ENCODE peak calls at places on chromosome 20, in four cellular contexts. One of them, this sample, is unnamed.

GRCh38 chr20:48733296-48733790 is 94.5 kb downstream of the PREX1 start:
- DNase-seq in astrocyte: peak; percentile 42
- DNase-seq in GM23248: peak; percentile 19
- DNase-seq in A549: no peak
- DNase-seq in this sample: no peak

GRCh38 chr20:10666221-10667076 is 7.3 kb downstream of the JAG1 start:
- DNase-seq in astrocyte: no peak
- DNase-seq in GM23248: no peak
- DNase-seq in A549: no peak
- DNase-seq in this sample: no peak

GRCh38 chr20:45798935-45799642 is 7.3 kb downstream of the DNTTIP1 start:
- DNase-seq in astrocyte: no peak
- DNase-seq in GM23248: peak; percentile 70
- DNase-seq in A549: peak; percentile 66
- DNase-seq in this sample: peak; percentile 82

GRCh38 chr20:7085448-7085847 is 318.0 kb downstream of the BMP2 start:
- DNase-seq in astrocyte: no peak
- DNase-seq in GM23248: no peak
- DNase-seq in A549: no peak
- DNase-seq in this sample: no peak

GRCh38 chr20:48338717-48339116 is 489.1 kb downstream of the PREX1 start:
- DNase-seq in astrocyte: peak; percentile 97
- DNase-seq in GM23248: peak; percentile 76
- DNase-seq in A549: no peak
- DNase-seq in this sample: no peak

GRCh38 chr20:47740225-47741184 is 44.8 kb downstream of the SULF2 start:
- DNase-seq in astrocyte: no peak
- DNase-seq in GM23248: no peak
- DNase-seq in A549: peak; percentile 62
- DNase-seq in this sample: no peak

GRCh38 chr20:58634121-58634817 is 16.8 kb upstream of the STX16 start:
- DNase-seq in astrocyte: peak; percentile 65
- DNase-seq in GM23248: no peak
- DNase-seq in A549: no peak
- DNase-seq in this sample: no peak

GRCh38 chr20:57417830-57418780 is 26.9 kb downstream of the RBM38 start:
- DNase-seq in astrocyte: no peak
- DNase-seq in GM23248: no peak
- DNase-seq in A549: no peak
- DNase-seq in this sample: no peak

GRCh38 chr20:19815553-19815991 is 57.5 kb downstream of the RIN2 start:
- DNase-seq in astrocyte: peak; percentile 98
- DNase-seq in GM23248: peak; percentile 99
- DNase-seq in A549: peak; percentile 95
- DNase-seq in this sample: peak; percentile 99

GRCh38 chr20:38208088-38208487 is 43.0 kb upstream of the TGM2 start:
- DNase-seq in astrocyte: no peak
- DNase-seq in GM23248: no peak
- DNase-seq in A549: no peak
- DNase-seq in this sample: no peak
- H3K27ac ChIP-seq in astrocyte: no peak overlapping the region
- H3K27ac ChIP-seq in GM23248: no peak overlapping the region
- H3K27ac ChIP-seq in A549: peak overlapping the region; percentile 23
- H3K27ac ChIP-seq in this sample: no peak overlapping the region

GRCh38 chr20:49765413-49765736 is 47.3 kb upstream of the SLC9A8 start:
- DNase-seq in astrocyte: no peak
- DNase-seq in GM23248: no peak
- DNase-seq in A549: no peak
- DNase-seq in this sample: no peak
- H3K27ac ChIP-seq in astrocyte: no peak overlapping the region
- H3K27ac ChIP-seq in GM23248: no peak overlapping the region
- H3K27ac ChIP-seq in A549: peak overlapping the region; percentile 94
- H3K27ac ChIP-seq in this sample: no peak overlapping the region

GRCh38 chr20:62933966-62934365 is 4.0 kb upstream of the GID8 start:
- DNase-seq in astrocyte: no peak
- DNase-seq in GM23248: no peak
- DNase-seq in A549: no peak
- DNase-seq in this sample: no peak
- H3K27ac ChIP-seq in astrocyte: no peak overlapping the region
- H3K27ac ChIP-seq in GM23248: no peak overlapping the region
- H3K27ac ChIP-seq in A549: no peak overlapping the region
- H3K27ac ChIP-seq in this sample: no peak overlapping the region

GRCh38 chr20:61477366-61477966 is 225.4 kb downstream of the CDH4 start:
- DNase-seq in astrocyte: no peak
- DNase-seq in GM23248: peak; percentile 28
- DNase-seq in A549: no peak
- DNase-seq in this sample: no peak

GRCh38 chr20:61480158-61480825 is 228.2 kb downstream of the CDH4 start:
- DNase-seq in astrocyte: no peak
- DNase-seq in GM23248: no peak
- DNase-seq in A549: no peak
- DNase-seq in this sample: no peak

GRCh38 chr20:61478094-61478493 is 226.0 kb downstream of the CDH4 start:
- DNase-seq in astrocyte: no peak
- DNase-seq in GM23248: peak; percentile 10
- DNase-seq in A549: no peak
- DNase-seq in this sample: no peak

GRCh38 chr20:61478611-61479305 is 226.7 kb downstream of the CDH4 start:
- DNase-seq in astrocyte: no peak
- DNase-seq in GM23248: no peak
- DNase-seq in A549: no peak
- DNase-seq in this sample: no peak

GRCh38 chr20:61476956-61477355 is 224.9 kb downstream of the CDH4 start:
- DNase-seq in astrocyte: no peak
- DNase-seq in GM23248: no peak
- DNase-seq in A549: no peak
- DNase-seq in this sample: no peak
- H3K27ac ChIP-seq in astrocyte: no peak overlapping the region
- H3K27ac ChIP-seq in GM23248: no peak overlapping the region
- H3K27ac ChIP-seq in A549: no peak overlapping the region
- H3K27ac ChIP-seq in this sample: no peak overlapping the region

GRCh38 chr20:23145281-23145700 is 59.2 kb upstream of the CD93 start:
- DNase-seq in astrocyte: peak; percentile 72
- DNase-seq in GM23248: peak; percentile 98
- DNase-seq in A549: no peak
- DNase-seq in this sample: peak; percentile 82
- H3K27ac ChIP-seq in astrocyte: peak overlapping the region; percentile 37
- H3K27ac ChIP-seq in GM23248: peak overlapping the region; percentile 97
- H3K27ac ChIP-seq in A549: no peak overlapping the region
- H3K27ac ChIP-seq in this sample: peak overlapping the region; percentile 99

GRCh38 chr20:50092436-50092835 is 20.5 kb downstream of the UBE2V1 start:
- DNase-seq in astrocyte: no peak
- DNase-seq in GM23248: peak; percentile 48
- DNase-seq in A549: no peak
- DNase-seq in this sample: no peak
- H3K27ac ChIP-seq in astrocyte: no peak overlapping the region
- H3K27ac ChIP-seq in GM23248: peak overlapping the region; percentile 39
- H3K27ac ChIP-seq in A549: no peak overlapping the region
- H3K27ac ChIP-seq in this sample: no peak overlapping the region

GRCh38 chr20:36951977-36952738 is 650 bp upstream of the SAMHD1 start:
- DNase-seq in astrocyte: no peak
- DNase-seq in GM23248: no peak
- DNase-seq in A549: no peak
- DNase-seq in this sample: peak; percentile 15
- H3K27ac ChIP-seq in astrocyte: no peak overlapping the region
- H3K27ac ChIP-seq in GM23248: no peak overlapping the region
- H3K27ac ChIP-seq in A549: peak overlapping the region; percentile 82
- H3K27ac ChIP-seq in this sample: no peak overlapping the region

GRCh38 chr20:62123450-62124118 is 1.3 kb downstream of the LSM14B start:
- DNase-seq in astrocyte: peak; percentile 63
- DNase-seq in GM23248: peak; percentile 81
- DNase-seq in A549: no peak
- DNase-seq in this sample: no peak
- H3K27ac ChIP-seq in astrocyte: peak overlapping the region; percentile 21
- H3K27ac ChIP-seq in GM23248: peak overlapping the region; percentile 63
- H3K27ac ChIP-seq in A549: peak overlapping the region; percentile 88
- H3K27ac ChIP-seq in this sample: no peak overlapping the region

GRCh38 chr20:42494290-42494689 is 695.4 kb downstream of the PTPRT start:
- DNase-seq in astrocyte: no peak
- DNase-seq in GM23248: no peak
- DNase-seq in A549: no peak
- DNase-seq in this sample: peak; percentile 14

GRCh38 chr20:42492285-42492684 is 697.4 kb downstream of the PTPRT start:
- DNase-seq in astrocyte: no peak
- DNase-seq in GM23248: no peak
- DNase-seq in A549: no peak
- DNase-seq in this sample: no peak

GRCh38 chr20:42492998-42493397 is 696.7 kb downstream of the PTPRT start:
- DNase-seq in astrocyte: no peak
- DNase-seq in GM23248: no peak
- DNase-seq in A549: no peak
- DNase-seq in this sample: no peak
- H3K27ac ChIP-seq in astrocyte: no peak overlapping the region
- H3K27ac ChIP-seq in GM23248: no peak overlapping the region
- H3K27ac ChIP-seq in A549: no peak overlapping the region
- H3K27ac ChIP-seq in this sample: no peak overlapping the region

GRCh38 chr20:63500151-63500901 is 1.4 kb upstream of the EEF1A2 start:
- DNase-seq in astrocyte: no peak
- DNase-seq in GM23248: no peak
- DNase-seq in A549: no peak
- DNase-seq in this sample: no peak
- H3K27ac ChIP-seq in astrocyte: no peak overlapping the region
- H3K27ac ChIP-seq in GM23248: no peak overlapping the region
- H3K27ac ChIP-seq in A549: no peak overlapping the region
- H3K27ac ChIP-seq in this sample: no peak overlapping the region